ENCODE peak calls at places on chromosomes 5 and 9, in eight cellular contexts. P is H9, G is neuronal stem cell, U is mesendoderm, C is SK-N-SH, D is keratinocyte, H is adipocyte, T is IMR-90. V is an unnamed sample.

GRCh38 chr5:11719888-11720481 is 184.3 kb downstream of the CTNND2 start:
- DNase-seq in G (peak), H (peak), C (peak), U (peak), D (no peak), P (peak), T (no peak), V (peak)

GRCh38 chr9:14205463-14205862 is 108.5 kb downstream of the NFIB start:
- DNase-seq in C (no peak), U (no peak), G (no peak), D (peak), P (no peak), H (peak), T (peak), V (peak)

GRCh38 chr9:3028535-3028934 is 184.6 kb upstream of the PUM3 start:
- DNase-seq in G (no peak), H (no peak), P (no peak), U (no peak), C (no peak), D (no peak), T (no peak), V (no peak)

GRCh38 chr5:112420111-112420864 is 1.2 kb upstream of the EPB41L4A start:
- DNase-seq in U (peak), G (peak), T (peak), P (peak), H (peak), C (peak), D (no peak), V (peak)

GRCh38 chr9:134960701-134961181 is 43.0 kb upstream of the FCN1 start:
- DNase-seq in U (no peak), H (no peak), D (no peak), C (no peak), T (no peak), P (no peak), G (no peak), V (no peak)

GRCh38 chr5:140828402-140828737 is 610 bp downstream of the PCDHA6 start:
- DNase-seq in U (peak), D (no peak), T (no peak), H (no peak), C (no peak), P (no peak), G (no peak), V (peak)

GRCh38 chr9:99560561-99560960 is 261.1 kb upstream of the NR4A3 start:
- DNase-seq in C (no peak), D (no peak), H (no peak), T (no peak), G (no peak), U (no peak), P (no peak), V (no peak)

GRCh38 chr5:35707659-35708058 is 90.0 kb downstream of the SPEF2 start:
- DNase-seq in G (no peak), H (no peak), C (no peak), U (no peak), P (no peak), T (no peak), D (no peak), V (no peak)

GRCh38 chr5:142611154-142611553 is 74.7 kb downstream of the FGF1 start:
- DNase-seq in D (no peak), U (peak), H (peak), P (peak), C (peak), T (peak), G (peak), V (peak)

GRCh38 chr9:135402739-135403695 is 76.6 kb upstream of the PPP1R26 start:
- DNase-seq in P (no peak), G (no peak), D (no peak), H (no peak), T (no peak), U (no peak), C (no peak), V (no peak)

GRCh38 chr5:105259581-105260217 is 1697.1 kb upstream of the NUDT12 start:
- DNase-seq in G (no peak), P (no peak), D (no peak), C (no peak), T (no peak), U (peak), H (no peak), V (no peak)

GRCh38 chr9:127769101-127769500 is 9.4 kb downstream of the SH2D3C start:
- DNase-seq in C (no peak), G (no peak), T (no peak), U (no peak), P (no peak), H (no peak), D (no peak), V (no peak)
- H3K9ac ChIP-seq in C (no peak), G (no peak), T (no peak), U (no peak), P (no peak), H (no peak), D (no peak), V (no peak)

DNA sequence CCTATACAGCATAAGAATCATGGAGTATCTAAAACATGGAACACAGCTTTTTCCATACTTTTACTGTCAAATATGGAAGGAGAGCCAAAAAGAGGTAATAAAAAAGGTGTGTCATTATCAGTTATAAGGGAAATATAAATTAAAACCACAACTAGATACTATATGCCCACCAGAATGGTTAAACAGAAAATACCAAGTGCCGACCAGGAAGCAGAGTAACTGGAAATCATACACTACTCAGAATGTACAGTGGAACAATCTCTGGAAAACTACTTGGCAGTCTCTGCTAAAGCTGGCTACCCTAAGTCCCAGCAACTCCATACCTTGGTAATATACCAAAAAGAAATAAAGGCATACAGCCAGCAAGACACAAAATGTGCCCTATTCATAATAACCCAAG is 2.4 kb downstream of the PAIP1 start:
- DNase-seq in P (no peak), U (no peak), G (no peak), C (no peak), H (no peak), T (no peak), D (no peak), V (no peak)
- H3K9ac ChIP-seq in P (no peak), U (peak), G (no peak), C (no peak), H (no peak), T (no peak), D (no peak), V (peak)

GRCh38 chr9:129307227-129307970 is 129.3 kb upstream of the IER5L start:
- DNase-seq in C (no peak), U (no peak), G (no peak), P (no peak), D (no peak), H (no peak), T (no peak), V (no peak)

GRCh38 chr9:129306318-129306973 is 128.4 kb upstream of the IER5L start:
- DNase-seq in U (no peak), T (no peak), P (no peak), C (no peak), H (no peak), D (no peak), G (no peak), V (peak)

GRCh38 chr9:129309041-129309430 is 131.0 kb upstream of the IER5L start:
- DNase-seq in U (no peak), P (no peak), H (no peak), T (no peak), D (no peak), G (no peak), C (no peak), V (no peak)

GRCh38 chr9:129301941-129302340 is 123.9 kb upstream of the IER5L start:
- DNase-seq in D (no peak), G (no peak), U (no peak), T (no peak), P (no peak), C (no peak), H (no peak), V (no peak)

GRCh38 chr9:129305246-129305645 is 127.2 kb upstream of the IER5L start:
- DNase-seq in G (no peak), C (no peak), H (no peak), U (no peak), D (no peak), P (no peak), T (no peak), V (no peak)
- H3K9ac ChIP-seq in G (no peak), C (no peak), H (no peak), U (no peak), D (no peak), P (no peak), T (no peak), V (no peak)

GRCh38 chr5:165228184-165228583 is 1722.8 kb downstream of the MAT2B start:
- DNase-seq in C (no peak), T (no peak), G (no peak), D (no peak), P (no peak), H (no peak), U (no peak), V (no peak)
- H3K9ac ChIP-seq in C (no peak), T (no peak), G (no peak), D (no peak), P (no peak), H (no peak), U (no peak), V (no peak)